ENCODE peak calls at places on chromosomes 13 and 19, in ten cellular contexts. T, R, D, K, Y, S, E, P, N and U are unnamed samples.

GRCh38 chr13:86581711-86582110 is 782.5 kb upstream of the SLITRK6 start:
- DNase-seq in N (no peak), T (no peak), R (no peak), E (no peak), Y (no peak), S (no peak), D (no peak), P (no peak), K (no peak), U (no peak)

GRCh38 chr13:94329277-94329676 is 150.2 kb downstream of the DCT start:
- DNase-seq in P (no peak), K (no peak), D (no peak), S (no peak), E (peak), N (peak), T (no peak), Y (peak), R (no peak), U (peak)

GRCh38 chr13:33678906-33679657 is 138.9 kb upstream of the RFC3 start:
- DNase-seq in D (peak), T (peak), Y (peak), S (peak), R (peak), P (peak), K (peak), N (peak), E (peak), U (peak)

GRCh38 chr13:61766667-61767058 is 351.0 kb upstream of the PCDH20 start:
- DNase-seq in T (no peak), K (no peak), N (no peak), S (no peak), D (no peak), R (no peak), Y (no peak), E (no peak), P (no peak), U (no peak)

GRCh38 chr19:55418185-55418584 is 10.6 kb upstream of the UBE2S start:
- DNase-seq in T (no peak), N (no peak), K (peak), P (peak), S (peak), E (peak), R (no peak), D (peak), Y (no peak), U (no peak)

GRCh38 chr13:98606296-98606695 is 29.4 kb upstream of the STK24 start:
- DNase-seq in N (no peak), K (no peak), E (no peak), Y (no peak), S (no peak), P (no peak), D (no peak), R (no peak), T (no peak), U (no peak)

GRCh38 chr13:69324109-69324886 is 783.3 kb upstream of the ATXN8OS start:
- DNase-seq in R (no peak), T (no peak), P (no peak), Y (no peak), K (no peak), S (no peak), E (peak), D (no peak), N (no peak), U (no peak)

GRCh38 chr13:37360556-37360955 is 238.0 kb downstream of the POSTN start:
- DNase-seq in D (no peak), N (no peak), S (no peak), P (no peak), R (no peak), Y (no peak), E (peak), K (no peak), T (no peak), U (no peak)

GRCh38 chr13:60143775-60144174 is 20.0 kb downstream of the DIAPH3 start:
- DNase-seq in T (no peak), K (no peak), N (no peak), D (no peak), P (no peak), R (no peak), E (no peak), Y (no peak), S (no peak), U (no peak)

GRCh38 chr13:43785166-43785680 is 1.5 kb downstream of the ENOX1 start:
- DNase-seq in T (no peak), N (no peak), K (no peak), Y (no peak), R (no peak), P (no peak), E (no peak), S (no peak), D (no peak), U (no peak)

GRCh38 chr19:12757544-12758274 is 6.1 kb downstream of the BEST2 start:
- DNase-seq in S (no peak), R (no peak), Y (peak), K (peak), P (peak), T (peak), N (peak), E (peak), D (peak), U (peak)

GRCh38 chr13:49148405-49148804 is 71.7 kb upstream of the MLNR start:
- DNase-seq in E (no peak), R (no peak), N (no peak), D (no peak), K (no peak), Y (no peak), T (no peak), S (no peak), P (no peak), U (no peak)

GRCh38 chr19:11375143-11375948 is 880 bp downstream of the SWSAP1 start:
- DNase-seq in S (no peak), R (no peak), Y (peak), N (peak), E (no peak), K (peak), D (peak), T (peak), P (peak), U (peak)

GRCh38 chr13:56735537-56735942 is 405.2 kb upstream of the PRR20A start:
- DNase-seq in S (no peak), N (no peak), T (peak), R (no peak), E (no peak), Y (no peak), D (no peak), P (peak), K (no peak), U (no peak)

GRCh38 chr19:16376649-16377048 is 52.0 kb downstream of the KLF2 start:
- DNase-seq in S (no peak), R (no peak), T (peak), Y (peak), E (no peak), P (peak), D (no peak), N (no peak), K (no peak), U (no peak)

GRCh38 chr13:25679154-25679553 is 307.4 kb downstream of the ATP8A2 start:
- DNase-seq in D (no peak), E (no peak), K (no peak), R (no peak), Y (no peak), T (no peak), P (no peak), S (no peak), N (no peak), U (no peak)

GRCh38 chr13:25171517-25172302 is at the start of gene AMER2:
- DNase-seq in Y (no peak), D (no peak), P (no peak), S (no peak), K (no peak), N (no peak), R (no peak), T (no peak), E (peak), U (peak)

GRCh38 chr13:111484959-111485358 is 164.5 kb downstream of the TEX29 start:
- DNase-seq in Y (no peak), E (no peak), K (no peak), S (no peak), P (no peak), R (no peak), D (no peak), N (no peak), T (no peak), U (no peak)

GRCh38 chr13:40993119-40993518 is 26.0 kb downstream of the ELF1 start:
- DNase-seq in K (no peak), P (peak), E (no peak), N (no peak), D (no peak), Y (no peak), S (no peak), T (no peak), R (no peak), U (no peak)

GRCh38 chr19:53652476-53652875 is 20.7 kb downstream of the DPRX start:
- DNase-seq in E (no peak), D (no peak), S (no peak), Y (no peak), T (no peak), K (no peak), N (no peak), R (no peak), P (no peak), U (no peak)

GRCh38 chr13:46100191-46100877 is 4.5 kb downstream of the CPB2 start:
- DNase-seq in S (no peak), K (no peak), E (no peak), D (no peak), P (no peak), R (no peak), T (no peak), N (no peak), Y (no peak), U (no peak)

GRCh38 chr13:20519887-20520286 is 5.8 kb downstream of the CRYL1 start:
- DNase-seq in E (no peak), T (no peak), P (no peak), N (no peak), R (no peak), Y (no peak), D (no peak), S (no peak), K (no peak), U (no peak)

GRCh38 chr19:6362351-6362801 is 1.0 kb downstream of the CLPP start:
- DNase-seq in E (peak), S (no peak), D (no peak), R (no peak), Y (no peak), N (peak), K (no peak), T (no peak), P (no peak), U (no peak)

GRCh38 chr13:66506979-66507378 is 723.2 kb downstream of the PCDH9 start:
- DNase-seq in D (no peak), E (peak), P (no peak), R (no peak), S (no peak), K (no peak), Y (no peak), N (no peak), T (no peak), U (no peak)

GRCh38 chr13:40777166-40777956 is 6.4 kb upstream of the MRPS31 start:
- DNase-seq in N (no peak), S (no peak), E (peak), Y (peak), T (no peak), K (no peak), P (no peak), R (no peak), D (no peak), U (no peak)

GRCh38 chr13:52737900-52738299 is 1.7 kb downstream of the CNMD start:
- DNase-seq in S (no peak), P (no peak), K (no peak), R (no peak), N (no peak), D (no peak), E (no peak), Y (no peak), T (no peak), U (no peak)

GRCh38 chr13:52739468-52740071 is at the start of gene CNMD:
- DNase-seq in Y (no peak), P (no peak), N (no peak), S (no peak), K (no peak), R (no peak), T (no peak), E (no peak), D (no peak), U (no peak)

GRCh38 chr13:52736891-52737290 is 2.7 kb downstream of the CNMD start:
- DNase-seq in K (no peak), D (no peak), R (no peak), Y (no peak), E (no peak), P (no peak), S (no peak), T (no peak), N (no peak), U (no peak)

GRCh38 chr13:52737451-52737850 is 2.2 kb downstream of the CNMD start:
- DNase-seq in T (no peak), S (no peak), R (no peak), E (no peak), N (no peak), K (no peak), Y (no peak), P (no peak), D (no peak), U (no peak)

DNA sequence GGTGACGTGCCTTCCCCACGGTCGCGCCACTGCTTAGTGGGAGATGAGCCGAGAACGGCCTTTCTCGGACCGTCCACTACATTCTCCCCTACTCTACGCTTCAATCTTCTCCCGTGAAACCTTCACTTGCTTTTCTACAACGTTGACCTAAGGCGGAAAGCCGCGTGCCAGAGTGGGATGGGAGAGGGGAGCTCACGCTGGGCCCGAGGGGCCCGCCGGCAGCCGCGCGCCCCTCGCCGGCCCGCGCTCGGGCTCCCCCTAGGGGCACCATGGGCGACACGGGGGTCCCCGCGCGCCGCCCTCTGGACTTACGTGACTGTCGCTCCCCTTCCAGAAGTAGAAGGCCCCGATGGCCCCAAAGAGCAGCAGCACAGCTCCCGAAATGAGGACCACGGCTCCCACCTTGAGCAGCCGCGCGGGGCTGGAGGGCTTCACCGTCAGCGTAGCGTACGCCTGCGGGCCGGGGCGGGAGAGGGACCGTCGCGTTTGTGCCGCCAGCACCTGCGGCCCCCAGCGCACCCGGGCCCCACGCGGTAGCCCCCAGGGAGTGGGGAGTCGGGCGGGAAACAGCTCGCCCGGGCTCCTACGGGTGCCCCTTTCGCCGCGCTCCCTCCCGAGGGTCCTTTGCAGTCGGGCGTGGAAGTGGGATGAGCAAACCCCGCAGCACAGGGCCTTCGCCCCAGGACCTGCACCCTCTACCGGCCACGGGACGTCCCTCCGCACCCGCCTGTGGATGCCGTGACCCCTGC is 727 bp downstream of the CNMD start:
- DNase-seq in Y (no peak), S (no peak), N (no peak), T (peak), P (no peak), R (no peak), K (no peak), D (no peak), E (no peak), U (peak)
- H3K4me3 ChIP-seq in Y (peak), S (no peak), N (no peak), T (peak), P (no peak), R (peak), K (peak), D (peak), E (no peak), U (peak)

GRCh38 chr19:14516746-14517438 is 1.3 kb downstream of the DNAJB1 start:
- DNase-seq in K (no peak), Y (no peak), S (no peak), E (no peak), N (no peak), R (no peak), P (no peak), D (no peak), T (no peak), U (no peak)

GRCh38 chr19:14514215-14514871 is 3.9 kb downstream of the DNAJB1 start:
- DNase-seq in T (no peak), D (no peak), N (no peak), S (no peak), Y (no peak), P (no peak), E (no peak), K (no peak), R (no peak), U (no peak)

GRCh38 chr19:14517446-14517839 is 754 bp downstream of the DNAJB1 start:
- DNase-seq in D (no peak), K (no peak), T (no peak), S (no peak), P (no peak), E (no peak), R (no peak), N (no peak), Y (no peak), U (no peak)

GRCh38 chr19:14515501-14516047 is 2.6 kb downstream of the DNAJB1 start:
- DNase-seq in K (no peak), S (no peak), T (no peak), Y (no peak), N (peak), E (no peak), D (no peak), R (no peak), P (no peak), U (no peak)

GRCh38 chr19:14516048-14516534 is 2.1 kb downstream of the DNAJB1 start:
- DNase-seq in N (no peak), Y (no peak), R (no peak), K (no peak), S (no peak), E (no peak), P (peak), D (no peak), T (no peak), U (no peak)
- TF ChIP-seq CTCF in N (no peak), Y (no peak), R (no peak), K (no peak), S (no peak), E (no peak), P (no peak), D (no peak), T (no peak), U (no peak)

DNA sequence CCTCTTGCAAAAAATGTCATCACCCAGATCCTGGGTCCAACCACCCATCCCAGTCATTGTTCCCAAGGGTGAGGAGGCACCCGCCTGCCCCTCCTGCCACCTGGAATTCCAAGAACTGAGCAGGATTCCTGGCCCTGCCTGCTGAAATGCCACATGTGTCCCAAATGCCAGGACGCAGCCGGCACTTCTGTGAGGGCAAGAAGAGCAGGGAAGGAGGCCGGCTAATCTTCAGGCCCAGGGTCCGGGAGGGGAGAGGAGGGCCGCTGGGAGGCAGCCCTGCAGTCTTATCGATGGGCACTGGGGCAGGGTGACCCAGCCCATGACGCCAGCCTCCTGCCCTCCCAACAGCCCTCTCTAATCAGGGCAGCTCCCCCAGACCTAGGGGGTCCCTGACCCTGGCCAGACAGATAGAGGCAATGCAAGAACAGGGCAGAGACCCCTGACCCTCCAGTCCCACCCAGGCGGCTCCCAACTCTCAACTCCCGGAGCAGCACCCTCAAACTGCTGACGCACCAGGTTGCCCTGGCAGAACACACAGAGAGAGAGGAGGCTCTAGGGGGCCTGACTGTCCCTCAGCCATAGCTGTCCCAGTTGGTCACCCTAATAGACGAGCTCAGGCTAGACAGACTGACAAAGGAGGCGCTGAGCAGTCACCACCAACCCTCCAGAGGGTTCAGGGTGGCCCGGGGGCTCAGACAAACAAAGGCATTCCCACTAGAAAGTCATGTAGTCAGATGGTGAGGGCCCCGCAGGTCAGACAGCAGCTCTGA is 1.5 kb downstream of the MFSD12 start:
- DNase-seq in D (no peak), E (no peak), K (no peak), T (peak), Y (no peak), P (no peak), S (no peak), R (no peak), N (no peak), U (no peak)
- H3K4me3 ChIP-seq in D (peak), E (peak), K (peak), T (peak), Y (peak), P (no peak), S (peak), R (peak), N (peak), U (no peak)

DNA sequence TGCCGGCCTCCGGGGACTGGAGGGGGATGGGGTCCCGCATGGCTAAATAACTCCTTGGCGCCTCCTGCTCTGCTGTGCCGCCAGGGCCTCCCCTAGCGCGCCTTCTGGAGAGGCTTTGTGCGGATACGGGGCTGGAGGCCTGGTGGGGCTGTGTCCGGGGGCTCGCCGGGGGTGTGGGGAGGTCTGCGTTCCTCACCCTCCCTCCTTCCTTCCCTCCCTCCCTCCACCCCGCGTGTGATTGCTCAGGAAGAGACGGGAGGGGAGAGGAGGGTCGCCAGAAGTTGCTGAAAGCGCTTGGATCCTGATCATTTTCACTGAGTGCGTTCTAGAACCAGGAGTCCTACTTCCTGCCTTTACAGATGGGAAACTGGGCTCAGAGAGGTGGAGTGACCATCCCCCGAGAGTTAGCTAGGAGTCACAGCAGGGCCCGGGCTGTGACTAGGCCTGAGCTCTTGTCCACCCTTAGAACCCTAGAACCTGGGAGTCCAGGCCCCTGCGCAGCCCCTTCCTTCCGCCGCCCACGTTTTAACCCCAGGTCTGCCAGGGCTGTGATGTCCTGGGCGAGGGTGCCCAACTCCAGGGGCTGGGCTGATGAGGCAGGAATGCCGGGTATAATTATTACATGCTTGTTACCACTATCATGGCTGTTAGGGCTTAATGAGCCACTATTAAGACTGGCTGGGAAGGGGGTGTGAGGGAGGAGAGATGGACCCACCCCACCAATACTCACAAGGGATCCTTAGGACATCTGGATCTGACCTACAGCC is 782 bp upstream of the JUND start:
- DNase-seq in T (peak), N (peak), R (no peak), D (no peak), P (peak), S (no peak), Y (no peak), K (no peak), E (no peak), U (peak)
- TF ChIP-seq CTCF in T (peak), N (no peak), R (no peak), D (no peak), P (no peak), S (peak), Y (peak), K (no peak), E (peak), U (no peak)

DNA sequence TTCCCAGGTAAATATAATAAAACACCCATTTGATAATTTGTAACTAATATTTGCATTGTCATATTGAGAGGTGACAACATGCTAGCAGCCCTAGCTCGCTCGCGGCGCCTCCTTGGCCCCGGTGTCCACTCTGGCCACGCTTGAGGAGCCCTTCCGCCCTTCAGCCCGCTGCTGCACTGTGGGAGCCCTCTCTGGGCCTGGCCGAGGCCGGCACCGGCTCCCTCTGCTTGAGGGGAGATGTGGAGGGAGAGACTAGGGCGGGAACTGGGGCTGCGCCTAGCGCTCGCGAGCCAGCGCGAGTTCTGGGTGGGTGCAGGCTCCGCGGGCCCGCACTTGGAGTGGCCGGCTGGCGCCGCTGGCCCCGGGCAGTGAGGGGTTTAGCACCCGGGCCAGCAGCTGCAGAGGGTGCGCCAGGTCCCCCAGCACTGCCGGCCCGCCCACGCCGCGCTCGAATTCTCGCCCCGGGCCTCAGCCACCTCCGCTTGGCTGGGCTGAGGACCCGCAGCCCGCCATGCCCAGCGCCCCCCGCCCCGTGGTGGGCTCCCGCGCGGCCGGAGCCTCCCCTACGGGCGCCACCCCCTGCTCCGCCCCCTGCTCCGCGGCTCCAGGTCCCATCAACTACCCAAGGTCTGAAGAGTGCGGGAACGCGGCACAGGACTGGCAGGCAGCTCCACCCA is 594.4 kb downstream of the SLITRK6 start:
- DNase-seq in D (no peak), S (no peak), R (no peak), P (no peak), Y (no peak), T (no peak), E (no peak), N (no peak), K (no peak), U (no peak)
- H3K4me3 ChIP-seq in D (no peak), S (no peak), R (no peak), P (no peak), Y (no peak), T (no peak), E (no peak), N (no peak), K (peak), U (no peak)